ENCODE peak calls at places on chromosomes 6 and 20, in nine cellular contexts. P, U, E, X, T, D, J, Z and R are unnamed samples.

GRCh38 chr6:143845033-143845432 is 1.9 kb downstream of the LTV1 start:
- DNase-seq in P (no peak), U (no peak), E (no peak), X (no peak), T (no peak), D (no peak), J (no peak), Z (no peak), R (no peak)

GRCh38 chr20:63979549-63980316 is at the start of gene SAMD10:
- DNase-seq in P (peak; percentile 90), U (peak; percentile 96), E (no peak), X (peak; percentile 69), T (peak; percentile 95), D (peak; percentile 56), J (no peak), Z (peak; percentile 61), R (no peak)

GRCh38 chr6:16722616-16723015 is 38.6 kb downstream of the ATXN1 start:
- DNase-seq in P (no peak), U (no peak), E (no peak), X (no peak), T (no peak), D (no peak), J (no peak), Z (no peak), R (no peak)

GRCh38 chr20:51128198-51128597 is 105.3 kb upstream of the KCNG1 start:
- DNase-seq in P (no peak), U (no peak), E (peak; percentile 72), X (no peak), T (no peak), D (no peak), J (peak; percentile 52), Z (no peak), R (peak; percentile 51)

GRCh38 chr6:122621638-122622037 is 11.4 kb downstream of the PKIB start:
- DNase-seq in P (no peak), U (no peak), E (no peak), X (no peak), T (no peak), D (no peak), J (no peak), Z (no peak), R (no peak)

GRCh38 chr6:3269412-3269975 is 10.7 kb downstream of the PSMG4 start:
- DNase-seq in P (no peak), U (no peak), E (no peak), X (no peak), T (no peak), D (no peak), J (no peak), Z (no peak), R (no peak)

GRCh38 chr20:63265891-63266515 is 6.6 kb upstream of the ARFGAP1 start:
- DNase-seq in P (no peak), U (no peak), E (no peak), X (no peak), T (no peak), D (no peak), J (peak; percentile 31), Z (no peak), R (no peak)

GRCh38 chr6:116017546-116018276 is 43.0 kb downstream of the FRK start:
- DNase-seq in P (no peak), U (no peak), E (no peak), X (no peak), T (no peak), D (no peak), J (no peak), Z (no peak), R (no peak)

GRCh38 chr6:82410151-82410621 is 46.6 kb downstream of the TPBG start:
- DNase-seq in P (no peak), U (no peak), E (peak; percentile 33), X (no peak), T (no peak), D (no peak), J (no peak), Z (no peak), R (peak; percentile 90)

GRCh38 chr20:45067087-45067486 is 33.8 kb downstream of the KCNS1 start:
- DNase-seq in P (no peak), U (no peak), E (no peak), X (no peak), T (no peak), D (no peak), J (no peak), Z (no peak), R (no peak)

GRCh38 chr20:45306431-45306982 is at the start of gene RBPJL:
- DNase-seq in P (no peak), U (peak; percentile 81), E (no peak), X (peak; percentile 64), T (peak; percentile 64), D (peak; percentile 35), J (no peak), Z (peak; percentile 73), R (no peak)